ENCODE peak calls at places on chromosomes 7 and 10, in nine cellular contexts. One of them, this sample, is unnamed.

GRCh38 chr10:67763499-67764011 is 67.6 kb upstream of the CTNNA3 start:
- DNase-seq in GM23338: peak
- DNase-seq in PC-9: peak
- DNase-seq in hepatocyte: peak
- DNase-seq in HCT116: no peak
- DNase-seq in PC-3: peak
- DNase-seq in K562: peak
- DNase-seq in MM.1S: peak
- DNase-seq in GM23248: peak
- DNase-seq in this sample: no peak

GRCh38 chr7:138257459-138258193 is 181.4 kb downstream of the AKR1D1 start:
- DNase-seq in GM23338: no peak
- DNase-seq in GM23248: no peak
- DNase-seq in K562: peak
- DNase-seq in hepatocyte: peak
- DNase-seq in HCT116: no peak
- DNase-seq in PC-3: peak
- DNase-seq in PC-9: no peak
- DNase-seq in MM.1S: no peak
- DNase-seq in this sample: no peak

GRCh38 chr10:95277201-95277570 is 13.6 kb downstream of the PDLIM1 start:
- DNase-seq in GM23338: no peak
- DNase-seq in PC-9: no peak
- DNase-seq in PC-3: no peak
- DNase-seq in hepatocyte: no peak
- DNase-seq in HCT116: no peak
- DNase-seq in MM.1S: no peak
- DNase-seq in K562: no peak
- DNase-seq in GM23248: no peak
- DNase-seq in this sample: no peak

GRCh38 chr10:90775351-90776028 is 82.3 kb downstream of the HTR7 start:
- DNase-seq in GM23338: peak
- DNase-seq in K562: no peak
- DNase-seq in PC-3: no peak
- DNase-seq in HCT116: no peak
- DNase-seq in PC-9: no peak
- DNase-seq in hepatocyte: no peak
- DNase-seq in GM23248: peak
- DNase-seq in MM.1S: peak
- DNase-seq in this sample: peak

GRCh38 chr10:67775274-67775673 is 62.7 kb downstream of the DNAJC12 start:
- DNase-seq in GM23338: no peak
- DNase-seq in K562: no peak
- DNase-seq in HCT116: no peak
- DNase-seq in GM23248: no peak
- DNase-seq in MM.1S: no peak
- DNase-seq in PC-9: no peak
- DNase-seq in PC-3: peak
- DNase-seq in hepatocyte: no peak
- DNase-seq in this sample: no peak

GRCh38 chr10:78923644-78924318 is 145.0 kb upstream of the ZMIZ1 start:
- DNase-seq in GM23248: peak
- DNase-seq in PC-9: no peak
- DNase-seq in HCT116: no peak
- DNase-seq in GM23338: no peak
- DNase-seq in K562: no peak
- DNase-seq in MM.1S: no peak
- DNase-seq in PC-3: peak
- DNase-seq in hepatocyte: no peak
- DNase-seq in this sample: no peak

GRCh38 chr7:141262101-141262819 is 188.4 kb downstream of the TMEM178B start:
- DNase-seq in hepatocyte: no peak
- DNase-seq in PC-3: no peak
- DNase-seq in PC-9: no peak
- DNase-seq in K562: no peak
- DNase-seq in HCT116: no peak
- DNase-seq in MM.1S: no peak
- DNase-seq in GM23248: peak
- DNase-seq in GM23338: peak
- DNase-seq in this sample: no peak

GRCh38 chr7:47724335-47724982 is 142.5 kb upstream of the TNS3 start:
- DNase-seq in HCT116: no peak
- DNase-seq in GM23248: peak
- DNase-seq in PC-3: peak
- DNase-seq in PC-9: peak
- DNase-seq in hepatocyte: peak
- DNase-seq in K562: no peak
- DNase-seq in MM.1S: no peak
- DNase-seq in GM23338: peak
- DNase-seq in this sample: peak

GRCh38 chr10:12403119-12403518 is 53.8 kb downstream of the CAMK1D start:
- DNase-seq in PC-9: no peak
- DNase-seq in PC-3: no peak
- DNase-seq in hepatocyte: no peak
- DNase-seq in GM23248: no peak
- DNase-seq in MM.1S: no peak
- DNase-seq in GM23338: no peak
- DNase-seq in HCT116: no peak
- DNase-seq in K562: no peak
- DNase-seq in this sample: no peak

GRCh38 chr7:97130417-97131139 is 13.1 kb downstream of the SDHAF3 start:
- DNase-seq in hepatocyte: no peak
- DNase-seq in K562: peak
- DNase-seq in PC-3: no peak
- DNase-seq in HCT116: no peak
- DNase-seq in GM23338: no peak
- DNase-seq in GM23248: no peak
- DNase-seq in MM.1S: no peak
- DNase-seq in PC-9: no peak
- DNase-seq in this sample: peak

GRCh38 chr7:44320141-44320540 is 5.3 kb downstream of the CAMK2B start:
- DNase-seq in HCT116: no peak
- DNase-seq in K562: no peak
- DNase-seq in hepatocyte: no peak
- DNase-seq in GM23248: no peak
- DNase-seq in PC-3: peak
- DNase-seq in PC-9: no peak
- DNase-seq in MM.1S: no peak
- DNase-seq in GM23338: no peak
- DNase-seq in this sample: peak

GRCh38 chr10:121583258-121583657 is 15.0 kb downstream of the FGFR2 start:
- DNase-seq in PC-9: no peak
- DNase-seq in GM23338: no peak
- DNase-seq in hepatocyte: no peak
- DNase-seq in MM.1S: no peak
- DNase-seq in K562: no peak
- DNase-seq in HCT116: no peak
- DNase-seq in GM23248: no peak
- DNase-seq in PC-3: no peak
- DNase-seq in this sample: no peak
- TF ChIP-seq EZH2 in PC-9: no peak
- TF ChIP-seq EZH2 in GM23338: no peak
- TF ChIP-seq EZH2 in hepatocyte: no peak
- TF ChIP-seq EZH2 in MM.1S: no peak
- TF ChIP-seq EZH2 in K562: no peak
- TF ChIP-seq EZH2 in HCT116: no peak
- TF ChIP-seq EZH2 in GM23248: no peak
- TF ChIP-seq EZH2 in PC-3: no peak
- TF ChIP-seq EZH2 in this sample: no peak

DNA sequence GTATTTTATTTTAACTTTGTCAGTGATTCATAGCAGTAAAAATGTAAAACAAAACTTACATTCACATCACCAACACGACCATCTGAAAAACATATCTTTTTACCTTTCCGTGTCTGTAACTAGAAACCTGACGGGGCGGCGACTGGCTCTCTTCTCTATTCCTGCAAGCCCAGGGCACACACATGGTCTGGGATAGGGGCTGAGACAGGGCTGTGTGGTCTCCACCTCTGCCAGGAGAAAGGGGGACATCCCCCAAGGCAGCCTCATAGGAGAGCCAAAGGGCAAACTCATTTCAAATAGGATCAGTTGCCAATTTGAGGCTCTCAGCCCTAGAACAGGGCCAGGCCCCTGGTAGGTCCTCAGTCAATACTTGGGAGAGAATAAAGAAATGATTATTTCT is 359.4 kb downstream of the TCERG1L start:
- DNase-seq in GM23338: no peak
- DNase-seq in hepatocyte: no peak
- DNase-seq in MM.1S: no peak
- DNase-seq in PC-3: no peak
- DNase-seq in GM23248: no peak
- DNase-seq in PC-9: no peak
- DNase-seq in K562: no peak
- DNase-seq in HCT116: no peak
- DNase-seq in this sample: no peak
- TF ChIP-seq EZH2 in GM23338: no peak
- TF ChIP-seq EZH2 in hepatocyte: no peak
- TF ChIP-seq EZH2 in MM.1S: no peak
- TF ChIP-seq EZH2 in PC-3: no peak
- TF ChIP-seq EZH2 in GM23248: no peak
- TF ChIP-seq EZH2 in PC-9: no peak
- TF ChIP-seq EZH2 in K562: no peak
- TF ChIP-seq EZH2 in HCT116: no peak
- TF ChIP-seq EZH2 in this sample: no peak

GRCh38 chr7:74317146-74317782 is 28.1 kb downstream of the CLIP2 start:
- DNase-seq in HCT116: no peak
- DNase-seq in GM23338: no peak
- DNase-seq in PC-3: no peak
- DNase-seq in K562: no peak
- DNase-seq in MM.1S: no peak
- DNase-seq in GM23248: no peak
- DNase-seq in hepatocyte: no peak
- DNase-seq in PC-9: no peak
- DNase-seq in this sample: no peak
- TF ChIP-seq EZH2 in HCT116: no peak
- TF ChIP-seq EZH2 in GM23338: no peak
- TF ChIP-seq EZH2 in PC-3: no peak
- TF ChIP-seq EZH2 in K562: no peak
- TF ChIP-seq EZH2 in MM.1S: no peak
- TF ChIP-seq EZH2 in GM23248: no peak
- TF ChIP-seq EZH2 in hepatocyte: no peak
- TF ChIP-seq EZH2 in PC-9: no peak
- TF ChIP-seq EZH2 in this sample: no peak

GRCh38 chr7:1748076-1748750 is 78.1 kb downstream of the ELFN1 start:
- DNase-seq in GM23338: no peak
- DNase-seq in HCT116: no peak
- DNase-seq in K562: no peak
- DNase-seq in GM23248: peak
- DNase-seq in PC-9: no peak
- DNase-seq in PC-3: peak
- DNase-seq in MM.1S: no peak
- DNase-seq in hepatocyte: no peak
- DNase-seq in this sample: no peak
- TF ChIP-seq EZH2 in GM23338: no peak
- TF ChIP-seq EZH2 in HCT116: no peak
- TF ChIP-seq EZH2 in K562: no peak
- TF ChIP-seq EZH2 in GM23248: no peak
- TF ChIP-seq EZH2 in PC-9: no peak
- TF ChIP-seq EZH2 in PC-3: no peak
- TF ChIP-seq EZH2 in MM.1S: no peak
- TF ChIP-seq EZH2 in hepatocyte: no peak
- TF ChIP-seq EZH2 in this sample: peak

GRCh38 chr10:21174670-21175495 is 277.8 kb upstream of the NEBL start:
- DNase-seq in PC-9: peak
- DNase-seq in GM23338: peak
- DNase-seq in PC-3: peak
- DNase-seq in GM23248: no peak
- DNase-seq in hepatocyte: no peak
- DNase-seq in MM.1S: no peak
- DNase-seq in HCT116: peak
- DNase-seq in K562: peak
- DNase-seq in this sample: no peak

GRCh38 chr10:21172774-21173432 is 275.8 kb upstream of the NEBL start:
- DNase-seq in GM23338: peak
- DNase-seq in PC-3: peak
- DNase-seq in GM23248: peak
- DNase-seq in HCT116: no peak
- DNase-seq in MM.1S: no peak
- DNase-seq in hepatocyte: peak
- DNase-seq in K562: no peak
- DNase-seq in PC-9: peak
- DNase-seq in this sample: no peak

GRCh38 chr10:21173433-21173963 is 276.4 kb upstream of the NEBL start:
- DNase-seq in PC-3: no peak
- DNase-seq in K562: no peak
- DNase-seq in MM.1S: no peak
- DNase-seq in GM23338: peak
- DNase-seq in hepatocyte: peak
- DNase-seq in PC-9: peak
- DNase-seq in GM23248: no peak
- DNase-seq in HCT116: no peak
- DNase-seq in this sample: no peak

GRCh38 chr10:21175797-21176196 is 278.7 kb upstream of the NEBL start:
- DNase-seq in HCT116: no peak
- DNase-seq in PC-9: no peak
- DNase-seq in GM23248: no peak
- DNase-seq in GM23338: no peak
- DNase-seq in MM.1S: no peak
- DNase-seq in PC-3: no peak
- DNase-seq in hepatocyte: no peak
- DNase-seq in K562: no peak
- DNase-seq in this sample: no peak

DNA sequence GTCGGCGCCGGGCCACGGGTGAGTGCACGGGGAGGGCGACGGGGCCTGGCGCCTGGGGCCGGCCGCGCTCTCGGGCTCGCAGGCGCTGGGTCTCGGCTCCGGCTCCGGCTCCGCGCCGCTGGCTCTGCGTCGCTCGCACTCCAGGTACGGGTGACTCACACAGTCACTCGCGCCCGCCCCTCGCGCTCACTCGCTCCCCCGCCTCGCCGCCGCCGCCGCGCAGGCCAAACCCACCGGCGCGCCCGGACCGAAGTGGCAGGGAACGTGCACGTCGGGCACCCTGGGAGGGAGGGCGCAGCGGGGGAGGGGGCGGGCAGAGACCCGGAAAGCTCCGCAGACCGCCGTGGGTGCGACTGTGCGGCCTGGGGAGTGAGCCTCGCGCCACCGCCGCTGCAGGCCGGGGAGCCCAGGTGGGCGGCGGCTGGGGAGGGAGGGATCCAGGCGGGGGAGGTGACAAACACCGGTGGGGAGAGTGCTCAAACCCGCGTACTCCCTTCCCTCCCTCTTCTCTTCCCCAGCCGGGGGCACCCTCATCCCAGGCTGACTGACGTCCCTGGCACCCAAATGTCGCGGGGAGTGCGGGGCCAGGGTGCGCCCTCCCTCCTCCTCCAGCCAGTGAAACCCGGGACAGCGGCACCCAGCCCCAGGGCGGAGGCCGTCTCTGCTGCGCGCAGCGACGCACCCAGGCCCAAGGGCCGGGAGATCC is 277.0 kb upstream of the NEBL start:
- DNase-seq in PC-9: peak
- DNase-seq in GM23338: peak
- DNase-seq in GM23248: peak
- DNase-seq in hepatocyte: peak
- DNase-seq in K562: peak
- DNase-seq in MM.1S: peak
- DNase-seq in PC-3: peak
- DNase-seq in HCT116: peak
- DNase-seq in this sample: peak
- TF ChIP-seq EZH2 in PC-9: no peak
- TF ChIP-seq EZH2 in GM23338: no peak
- TF ChIP-seq EZH2 in GM23248: no peak
- TF ChIP-seq EZH2 in hepatocyte: no peak
- TF ChIP-seq EZH2 in K562: no peak
- TF ChIP-seq EZH2 in MM.1S: no peak
- TF ChIP-seq EZH2 in PC-3: no peak
- TF ChIP-seq EZH2 in HCT116: no peak
- TF ChIP-seq EZH2 in this sample: no peak

GRCh38 chr10:19815478-19816419 is 483 bp upstream of the PLXDC2 start:
- DNase-seq in hepatocyte: peak
- DNase-seq in GM23248: peak
- DNase-seq in K562: no peak
- DNase-seq in PC-3: no peak
- DNase-seq in PC-9: no peak
- DNase-seq in MM.1S: peak
- DNase-seq in HCT116: no peak
- DNase-seq in GM23338: peak
- DNase-seq in this sample: peak
- TF ChIP-seq EZH2 in hepatocyte: peak
- TF ChIP-seq EZH2 in GM23248: no peak
- TF ChIP-seq EZH2 in K562: no peak
- TF ChIP-seq EZH2 in PC-3: peak
- TF ChIP-seq EZH2 in PC-9: no peak
- TF ChIP-seq EZH2 in MM.1S: no peak
- TF ChIP-seq EZH2 in HCT116: no peak
- TF ChIP-seq EZH2 in GM23338: no peak
- TF ChIP-seq EZH2 in this sample: no peak

This sample was measured in mammary epithelial cell.